ENCODE peak calls at places on chromosomes 3 and 15, in seven cellular contexts. T, D, I, R, J, W and G are unnamed samples.

GRCh38 chr3:188108703-188109412 is 45.1 kb upstream of the LPP start:
- DNase-seq in D (no peak), W (no peak), R (no peak), I (no peak), T (no peak), J (no peak), G (no peak)

GRCh38 chr3:17339233-17339632 is 403.2 kb downstream of the TBC1D5 start:
- DNase-seq in W (no peak), T (no peak), I (no peak), D (no peak), R (no peak), J (no peak), G (no peak)

GRCh38 chr3:16770792-16771191 is 114.0 kb upstream of the PLCL2 start:
- DNase-seq in D (no peak), W (no peak), R (no peak), T (no peak), I (no peak), J (no peak), G (no peak)

GRCh38 chr3:111517801-111518200 is 24.2 kb upstream of the CD96 start:
- DNase-seq in D (no peak), I (no peak), J (peak), T (no peak), R (no peak), W (no peak), G (no peak)

GRCh38 chr3:37499820-37500219 is 325.4 kb upstream of the LRRFIP2 start:
- DNase-seq in T (no peak), D (no peak), R (no peak), J (no peak), I (no peak), W (no peak), G (no peak)

GRCh38 chr3:100518983-100519382 is 26.6 kb downstream of the TMEM45A start:
- DNase-seq in R (no peak), D (peak), J (peak), T (no peak), I (no peak), W (no peak), G (no peak)

GRCh38 chr3:194782767-194783404 is 97.2 kb downstream of the FAM43A start:
- DNase-seq in J (no peak), R (no peak), W (peak), D (peak), T (no peak), I (peak), G (no peak)

GRCh38 chr15:55715355-55716076 is 27.4 kb downstream of the PRTG start:
- DNase-seq in J (no peak), T (no peak), W (no peak), D (peak), R (peak), I (no peak), G (no peak)

GRCh38 chr3:102206506-102207145 is 228.2 kb upstream of the ZPLD1 start:
- DNase-seq in J (peak), T (no peak), D (peak), I (peak), W (peak), R (no peak), G (no peak)

GRCh38 chr15:73225358-73226015 is 143.3 kb downstream of the HCN4 start:
- DNase-seq in I (no peak), T (no peak), W (no peak), R (no peak), J (peak), D (no peak), G (peak)

GRCh38 chr3:69048990-69049389 is 3.1 kb downstream of the TMF1 start:
- DNase-seq in T (no peak), J (no peak), R (no peak), I (no peak), D (no peak), W (no peak), G (no peak)

GRCh38 chr3:141050913-141051632 is at the start of gene SPSB4:
- DNase-seq in I (peak), J (peak), D (peak), T (peak), W (peak), R (peak), G (peak)

GRCh38 chr3:188220097-188220788 is 66.3 kb downstream of the LPP start:
- DNase-seq in T (no peak), W (no peak), D (peak), R (no peak), J (no peak), I (peak), G (no peak)

GRCh38 chr3:67388738-67389137 is 265.7 kb downstream of the SUCLG2 start:
- DNase-seq in W (no peak), D (no peak), T (no peak), R (no peak), J (no peak), I (no peak), G (no peak)

GRCh38 chr3:54837964-54838363 is 89.9 kb downstream of the LRTM1 start:
- DNase-seq in I (no peak), J (no peak), D (peak), T (no peak), W (no peak), R (no peak), G (no peak)

GRCh38 chr3:16618721-16619120 is 13.5 kb upstream of the DAZL start:
- DNase-seq in D (peak), T (no peak), J (peak), W (no peak), R (no peak), I (peak), G (no peak)